ENCODE peak calls at places on chromosomes 13 and 19, in four cellular contexts. G is Peyer's patch, Y is uterus, Z is PC-9. C is an unnamed sample.
A peak's percentile ranks its signal among the peaks of the same experiment; 100 is the strongest.

GRCh38 chr13:109818891-109819290 is 32.5 kb upstream of the IRS2 start:
- DNase-seq in G (no peak), Y (no peak), Z (no peak), C (no peak)

GRCh38 chr13:74191036-74191809 is 57.0 kb upstream of the KLF12 start:
- DNase-seq in Z (no peak), G (no peak), Y (no peak), C (no peak)

GRCh38 chr13:87057807-87058520 is 613.2 kb upstream of the SLITRK5 start:
- DNase-seq in Z (no peak), Y (no peak), G (no peak), C (no peak)

GRCh38 chr13:100542546-100543156 is 45.9 kb downstream of the GGACT start:
- DNase-seq in Z (peak; percentile 66), G (no peak), Y (no peak), C (no peak)

GRCh38 chr13:21338651-21339278 is 120.3 kb downstream of the ZDHHC20 start:
- DNase-seq in G (no peak), Z (no peak), Y (no peak), C (no peak)

GRCh38 chr13:94239135-94239534 is 240.3 kb downstream of the DCT start:
- DNase-seq in G (no peak), Y (no peak), Z (no peak), C (no peak)

GRCh38 chr13:74930402-74931165 is 551.4 kb downstream of the TBC1D4 start:
- DNase-seq in Y (no peak), Z (no peak), G (no peak), C (no peak)

GRCh38 chr13:93687261-93687660 is 460.7 kb downstream of the GPC6 start:
- DNase-seq in G (no peak), Y (no peak), Z (no peak), C (no peak)

GRCh38 chr19:5046339-5047039 is 77.6 kb downstream of the KDM4B start:
- DNase-seq in G (no peak), Y (no peak), Z (peak; percentile 95), C (no peak)

GRCh38 chr13:93859666-93860065 is 619.8 kb downstream of the DCT start:
- DNase-seq in Z (no peak), Y (no peak), G (no peak), C (no peak)

GRCh38 chr13:111337206-111337605 is 16.8 kb downstream of the TEX29 start:
- DNase-seq in G (no peak), Z (no peak), Y (no peak), C (no peak)

GRCh38 chr19:49807174-49807830 is 5.8 kb downstream of the FUZ start:
- DNase-seq in Y (no peak), Z (no peak), G (peak; percentile 48), C (peak; percentile 29)

GRCh38 chr19:12676384-12676792 is 5.3 kb downstream of the DHPS start:
- DNase-seq in G (peak; percentile 86), Z (peak; percentile 78), Y (peak; percentile 74), C (peak; percentile 96)

GRCh38 chr19:7506385-7507328 is 9.2 kb upstream of the ZNF358 start:
- DNase-seq in Z (peak; percentile 98), G (peak; percentile 47), Y (peak; percentile 42), C (peak; percentile 90)

GRCh38 chr13:50731400-50731799 is 112.1 kb downstream of the DLEU7 start:
- DNase-seq in G (no peak), Z (no peak), Y (no peak), C (no peak)

GRCh38 chr13:92137519-92137918 is 739.1 kb downstream of the GPC5 start:
- DNase-seq in Y (no peak), G (no peak), Z (no peak), C (no peak)

GRCh38 chr13:94858856-94859811 is 146.8 kb upstream of the SOX21 start:
- DNase-seq in Z (peak; percentile 24), G (no peak), Y (peak; percentile 36), C (no peak)

DNA sequence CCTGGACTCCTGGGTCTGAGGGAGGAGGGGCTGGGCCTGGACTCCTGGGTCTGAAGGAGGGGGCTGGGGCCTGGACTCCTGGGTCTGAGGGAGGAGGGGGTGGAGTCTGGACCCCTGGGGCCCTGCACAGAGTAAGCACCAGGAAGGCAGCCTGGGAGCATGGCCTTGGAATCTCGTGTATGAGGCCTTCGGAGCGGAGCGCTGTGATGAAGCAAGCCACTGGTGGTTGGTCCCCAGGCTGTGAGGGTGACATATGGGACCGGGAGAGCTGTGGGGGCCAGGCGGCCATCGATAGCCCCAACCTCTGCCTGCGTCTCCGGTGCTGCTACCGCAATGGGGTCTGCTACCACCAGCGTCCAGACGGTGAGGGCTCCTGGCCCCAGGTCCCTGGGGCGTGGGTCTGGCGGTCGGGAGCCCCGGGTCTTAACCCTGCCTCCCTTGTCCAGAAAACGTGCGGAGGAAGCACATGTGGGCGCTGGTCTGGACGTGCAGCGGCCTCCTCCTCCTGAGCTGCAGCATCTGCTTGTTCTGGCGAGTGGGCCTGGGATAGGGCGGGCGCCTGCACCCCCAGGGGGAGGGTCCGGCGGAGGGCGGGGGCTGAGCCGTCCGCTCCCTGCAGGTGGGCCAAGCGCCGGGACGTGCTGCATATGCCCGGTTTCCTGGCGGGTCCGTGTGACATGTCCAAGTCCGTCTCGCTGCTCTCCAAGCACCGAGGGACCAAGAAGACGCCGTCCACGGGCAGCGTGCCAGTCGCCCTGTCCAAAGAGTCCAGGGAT is 918 bp downstream of the TMEM190 start:
- DNase-seq in Y (no peak), Z (no peak), G (no peak), C (peak; percentile 89)
- H3K27me3 ChIP-seq in Y (no peaks in the 10 kb centered on the region), Z (no peaks in the 10 kb centered on the region), G (no peaks in the 10 kb centered on the region), C (peaks cover 12% of the 10 kb centered on the region)

DNA sequence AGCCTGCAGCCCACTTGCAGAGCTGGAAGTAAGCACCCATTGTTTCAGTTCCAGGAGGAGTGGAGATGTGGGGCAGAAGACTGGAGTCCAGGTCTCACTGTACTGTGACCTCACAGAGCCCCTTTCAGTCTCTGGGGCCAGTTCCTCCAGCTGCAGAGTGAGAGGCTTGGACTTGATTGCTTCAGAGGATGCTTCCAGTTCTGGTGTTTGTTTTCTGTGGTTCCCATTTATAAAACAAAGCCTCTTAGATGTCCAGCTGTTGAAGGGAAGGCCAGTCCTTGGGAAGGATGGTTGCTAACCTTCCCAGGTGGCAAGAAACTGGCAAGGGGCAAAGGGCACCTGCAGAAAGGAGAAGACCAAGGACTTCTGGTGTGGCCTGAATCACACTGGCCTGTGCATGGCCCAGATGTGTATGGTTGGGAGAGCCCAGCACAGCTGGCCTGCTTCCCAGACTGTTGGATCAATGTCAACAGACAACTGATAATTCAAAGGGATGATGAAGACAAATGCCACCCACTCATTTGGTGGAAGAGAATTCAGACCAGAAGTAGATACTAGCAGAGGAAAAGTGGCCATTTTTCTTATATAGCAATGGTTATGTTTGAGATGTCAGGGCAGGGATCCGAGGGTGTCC is 218.5 kb downstream of the ZNF536 start:
- DNase-seq in Y (no peak), G (no peak), Z (no peak), C (no peak)
- H3K4me3 ChIP-seq in Y (no peak overlapping the region), G (no peak overlapping the region), Z (no peak overlapping the region), C (no peak overlapping the region)

DNA sequence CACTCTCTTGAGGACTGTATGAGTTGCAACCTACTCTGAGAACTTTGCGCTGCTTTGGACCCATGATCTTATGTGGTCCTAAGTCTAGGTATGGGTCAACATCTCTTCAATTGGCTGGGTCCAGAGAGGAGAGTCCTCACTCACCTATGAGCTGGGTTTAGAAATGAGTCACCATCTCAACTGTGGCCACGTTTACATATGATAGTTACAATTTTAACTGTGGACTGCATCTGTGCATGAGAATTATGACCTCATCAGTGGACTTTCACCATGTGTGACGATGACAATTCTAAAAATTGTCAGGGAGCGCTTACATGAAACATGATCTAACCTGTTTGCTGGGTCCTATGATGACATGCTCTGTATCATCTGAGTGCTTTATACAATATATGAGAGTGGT is 12.7 kb upstream of the ZNF724 start:
- DNase-seq in G (no peak), Z (no peak), Y (no peak), C (no peak)
- H3K36me3 ChIP-seq in G (no peaks in the 10 kb centered on the region), Z (peaks cover 24% of the 10 kb centered on the region), Y (no peaks in the 10 kb centered on the region), C (peaks cover 24% of the 10 kb centered on the region)

GRCh38 chr13:45481688-45482087 is 16.9 kb downstream of the COG3 start:
- DNase-seq in G (no peak), Y (no peak), Z (no peak), C (no peak)
- H3K27me3 ChIP-seq in G (no peaks in the 10 kb centered on the region), Y (no peaks in the 10 kb centered on the region), Z (no peaks in the 10 kb centered on the region), C (no peaks in the 10 kb centered on the region)

DNA sequence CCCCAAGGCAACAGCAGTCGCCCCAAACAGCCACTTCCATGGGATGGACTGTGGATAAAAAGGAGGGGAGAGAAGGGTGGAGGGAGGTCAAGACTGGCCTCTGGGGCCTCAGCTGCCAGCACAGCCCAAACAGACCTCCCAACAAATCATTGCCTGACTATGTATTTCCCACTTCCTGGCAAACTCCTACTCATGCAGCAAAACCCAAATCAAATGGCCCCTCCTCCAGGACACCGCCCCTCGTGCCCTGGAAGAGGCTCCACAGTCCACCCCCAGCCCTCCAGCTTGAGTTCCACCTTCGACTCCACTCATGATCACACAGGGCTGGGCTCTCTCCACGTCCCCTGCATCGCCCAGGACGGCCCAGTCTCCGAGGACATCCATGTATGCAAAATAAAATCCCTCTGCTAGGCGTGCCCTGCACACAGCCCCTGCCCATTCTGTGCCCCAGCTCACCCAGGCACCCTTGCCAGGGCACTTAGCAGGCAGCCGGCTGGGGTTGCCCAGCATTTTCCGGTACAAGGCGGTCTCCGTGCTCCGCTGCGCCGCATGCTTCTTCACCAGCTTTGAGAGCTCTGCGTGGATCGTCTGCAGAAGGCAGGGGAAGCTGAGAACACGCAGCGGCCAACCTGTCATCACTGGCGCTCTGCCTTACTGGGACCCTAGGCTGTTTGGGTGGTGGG is 10.5 kb upstream of the ELL start:
- DNase-seq in G (no peak), Y (no peak), Z (no peak), C (peak; percentile 29)
- H3K4me3 ChIP-seq in G (no peak overlapping the region), Y (no peak overlapping the region), Z (no peak overlapping the region), C (no peak overlapping the region)

DNA sequence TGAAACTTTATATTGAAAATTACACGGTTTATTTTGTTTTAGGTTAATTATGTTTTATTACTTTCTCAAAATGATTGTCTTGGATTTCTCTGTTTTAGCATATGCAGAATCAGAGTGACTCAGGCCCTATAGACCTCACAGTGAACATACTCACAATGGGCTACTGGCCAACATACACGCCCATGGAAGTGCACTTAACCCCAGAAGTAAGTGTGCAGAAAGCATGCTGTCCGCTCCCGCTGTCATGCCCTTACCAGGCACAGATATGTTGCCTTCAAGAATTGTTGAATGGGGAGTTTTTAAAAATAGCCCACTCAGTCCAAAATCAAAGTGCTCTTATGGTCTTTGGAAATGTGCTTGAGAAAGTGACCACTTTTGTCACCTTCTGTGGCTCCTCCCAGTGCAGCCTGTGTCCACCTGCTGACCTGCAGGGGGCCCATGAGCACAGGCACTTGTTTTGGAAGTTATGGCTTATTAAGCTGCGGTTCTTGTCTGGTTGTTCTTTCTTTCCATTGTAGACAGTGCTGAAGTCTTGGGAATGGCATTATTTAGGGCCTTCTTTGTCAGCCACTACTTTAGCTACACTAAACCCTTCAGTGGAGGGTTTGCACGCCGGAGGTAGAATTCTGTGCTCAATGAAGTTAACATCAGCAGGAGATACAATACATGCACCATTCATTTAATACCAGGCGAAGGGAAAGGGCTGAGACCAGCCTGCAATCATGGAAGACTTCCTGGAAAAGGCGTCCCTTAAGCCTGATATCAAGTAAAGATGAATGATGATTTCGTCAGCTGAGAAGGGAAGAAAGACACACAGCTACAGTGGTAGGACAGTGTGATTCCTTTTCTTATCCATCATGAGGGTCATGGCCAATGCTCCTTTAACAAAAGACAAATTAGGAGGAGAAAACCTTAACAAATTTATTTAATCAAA is 36.7 kb downstream of the CUL4A start:
- DNase-seq in G (no peak), Z (no peak), Y (no peak), C (peak; percentile 47)
- H3K36me3 ChIP-seq in G (no peaks in the 10 kb centered on the region), Z (peaks cover 45% of the 10 kb centered on the region), Y (no peaks in the 10 kb centered on the region), C (peaks cover 42% of the 10 kb centered on the region)

DNA sequence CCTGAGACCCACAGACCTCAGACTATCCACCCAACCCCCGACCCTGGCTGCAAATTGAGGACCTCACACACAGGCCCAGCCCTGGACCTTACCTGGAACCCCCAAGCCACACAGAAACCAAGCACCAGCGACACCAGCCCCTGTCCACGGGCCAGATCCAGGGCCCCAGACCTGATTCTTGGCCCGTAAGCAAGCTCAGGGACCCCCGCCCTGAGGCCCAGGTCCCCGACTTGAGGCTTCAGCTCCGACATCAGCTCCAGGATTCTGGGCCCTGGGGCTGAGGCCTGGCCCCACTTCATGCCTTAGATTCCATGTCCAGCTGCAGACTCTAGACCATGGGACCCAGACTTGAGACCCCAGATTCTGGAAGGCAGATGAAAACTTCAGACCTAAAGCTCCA is 6.3 kb downstream of the TTYH1 start:
- DNase-seq in Z (no peak), Y (no peak), G (no peak), C (no peak)
- H3K27me3 ChIP-seq in Z (peaks cover 64% of the 10 kb centered on the region), Y (peaks cover 3% of the 10 kb centered on the region), G (no peaks in the 10 kb centered on the region), C (peaks cover 7% of the 10 kb centered on the region)